ENCODE peak calls at places on chromosomes 12 and 14, in six cellular contexts. F, E, U, X, B and R are unnamed samples.

GRCh38 chr12:14710632-14711324 is 14.4 kb upstream of the GUCY2C start:
- DNase-seq in F (no peak), E (no peak), U (no peak), X (no peak), B (no peak), R (no peak)

GRCh38 chr14:51328089-51328941 is 88.3 kb downstream of the TMX1 start:
- DNase-seq in F (peak), E (no peak), U (no peak), X (no peak), B (no peak), R (peak)

GRCh38 chr14:70856851-70857498 is 47.7 kb upstream of the MAP3K9 start:
- DNase-seq in F (no peak), E (no peak), U (no peak), X (no peak), B (no peak), R (no peak)

GRCh38 chr12:42382013-42382696 is 56.2 kb downstream of the PPHLN1 start:
- DNase-seq in F (no peak), E (no peak), U (no peak), X (no peak), B (no peak), R (no peak)

GRCh38 chr12:116977465-116978380 is 67.0 kb downstream of the FBXW8 start:
- DNase-seq in F (no peak), E (no peak), U (no peak), X (no peak), B (no peak), R (no peak)

GRCh38 chr12:125208942-125209341 is 143.7 kb downstream of the AACS start:
- DNase-seq in F (no peak), E (no peak), U (no peak), X (no peak), B (no peak), R (no peak)

GRCh38 chr12:120677765-120678473 is 9.0 kb upstream of the MLEC start:
- DNase-seq in F (no peak), E (no peak), U (no peak), X (no peak), B (no peak), R (no peak)

GRCh38 chr14:96754845-96755184 is 42.4 kb upstream of the VRK1 start:
- DNase-seq in F (no peak), E (no peak), U (no peak), X (no peak), B (no peak), R (peak)

GRCh38 chr12:109963743-109964429 is 32.3 kb downstream of the GIT2 start:
- DNase-seq in F (no peak), E (no peak), U (no peak), X (no peak), B (no peak), R (no peak)

GRCh38 chr14:55398679-55399078 is 13.0 kb downstream of the ATG14 start:
- DNase-seq in F (no peak), E (no peak), U (no peak), X (no peak), B (no peak), R (no peak)

GRCh38 chr12:50192908-50193307 is 25.7 kb upstream of the CERS5 start:
- DNase-seq in F (no peak), E (no peak), U (no peak), X (no peak), B (no peak), R (no peak)

GRCh38 chr12:442235-442884 is 17.4 kb upstream of the B4GALNT3 start:
- DNase-seq in F (peak), E (peak), U (peak), X (no peak), B (no peak), R (peak)

GRCh38 chr12:45407188-45407850 is 191.4 kb downstream of the ANO6 start:
- DNase-seq in F (no peak), E (no peak), U (no peak), X (no peak), B (no peak), R (no peak)

GRCh38 chr12:104740668-104741067 is 217.4 kb downstream of the SLC41A2 start:
- DNase-seq in F (no peak), E (no peak), U (peak), X (no peak), B (peak), R (peak)

GRCh38 chr12:57416039-57416996 is 14.5 kb downstream of the R3HDM2 start:
- DNase-seq in F (no peak), E (no peak), U (no peak), X (no peak), B (no peak), R (no peak)

GRCh38 chr14:61103541-61104339 is 122.7 kb downstream of the SLC38A6 start:
- DNase-seq in F (no peak), E (no peak), U (no peak), X (no peak), B (peak), R (no peak)

GRCh38 chr12:49838973-49839633 is 3.8 kb downstream of the BCDIN3D start:
- DNase-seq in F (no peak), E (no peak), U (no peak), X (no peak), B (no peak), R (peak)

GRCh38 chr14:31895206-31895605 is 181.9 kb upstream of the ARHGAP5 start:
- DNase-seq in F (no peak), E (no peak), U (no peak), X (no peak), B (no peak), R (peak)

GRCh38 chr14:69617796-69618195 is 6.4 kb downstream of the SUSD6 start:
- DNase-seq in F (no peak), E (no peak), U (no peak), X (no peak), B (no peak), R (no peak)

GRCh38 chr12:28050606-28051005 is 78.1 kb upstream of the PTHLH start:
- DNase-seq in F (no peak), E (no peak), U (no peak), X (no peak), B (no peak), R (no peak)